ENCODE peak calls at places on chromosomes 4 and X, in seven cellular contexts. Y is anterior cingulate cortex, Q is GM23338, M is LoVo, J is SJCRH30, X is HEK293T, L is thoracic aorta. R is an unnamed sample.

GRCh38 chr4:74682567-74683359 is 111.6 kb downstream of the BTC start:
- DNase-seq in Y (no peak), Q (peak), M (peak), J (peak), X (no peak), L (peak), R (no peak)

GRCh38 chrX:46903458-46904242 is 8.6 kb upstream of the JADE3 start:
- DNase-seq in Y (peak), Q (peak), M (peak), J (peak), X (peak), L (no peak), R (peak)

GRCh38 chrX:17567821-17568220 is 169.5 kb upstream of the SCML1 start:
- DNase-seq in Y (no peak), Q (no peak), M (no peak), J (no peak), X (no peak), L (no peak), R (no peak)

GRCh38 chr4:108706289-108706688 is 55.9 kb downstream of the OSTC start:
- DNase-seq in Y (no peak), Q (no peak), M (no peak), J (no peak), X (no peak), L (no peak), R (no peak)

GRCh38 chr4:156347412-156348075 is 393.9 kb upstream of the CTSO start:
- DNase-seq in Y (no peak), Q (peak), M (peak), J (peak), X (no peak), L (no peak), R (no peak)

GRCh38 chr4:93183589-93183988 is 645.0 kb upstream of the ATOH1 start:
- DNase-seq in Y (no peak), Q (no peak), M (no peak), J (no peak), X (no peak), L (no peak), R (no peak)

GRCh38 chrX:13418126-13419091 is 98.6 kb upstream of the ATXN3L start:
- DNase-seq in Y (no peak), Q (no peak), M (no peak), J (no peak), X (no peak), L (no peak), R (no peak)

GRCh38 chr4:185730387-185730786 is 81.6 kb downstream of the SORBS2 start:
- DNase-seq in Y (no peak), Q (peak), M (no peak), J (peak), X (no peak), L (no peak), R (no peak)

GRCh38 chr4:113141901-113142346 is 92.5 kb downstream of the ANK2 start:
- DNase-seq in Y (no peak), Q (no peak), M (peak), J (peak), X (no peak), L (no peak), R (no peak)

GRCh38 chrX:2577844-2578444 is 77.2 kb upstream of the DHRSX start:
- DNase-seq in Y (no peak), Q (peak), M (no peak), J (peak), X (peak), L (no peak), R (no peak)

GRCh38 chr4:169724251-169724650 is 33.5 kb downstream of the HPF1 start:
- DNase-seq in Y (no peak), Q (peak), M (no peak), J (no peak), X (no peak), L (no peak), R (no peak)

GRCh38 chrX:84197550-84197949 is 9.6 kb upstream of the RPS6KA6 start:
- DNase-seq in Y (no peak), Q (no peak), M (no peak), J (no peak), X (no peak), L (no peak), R (no peak)

GRCh38 chr4:27692098-27692679 is 831.5 kb downstream of the STIM2 start:
- DNase-seq in Y (no peak), Q (peak), M (peak), J (peak), X (peak), L (no peak), R (no peak)

GRCh38 chr4:148273501-148273986 is 168.7 kb downstream of the NR3C2 start:
- DNase-seq in Y (no peak), Q (no peak), M (no peak), J (no peak), X (peak), L (no peak), R (no peak)